ENCODE peak calls at places on chromosomes 6 and 20, in five cellular contexts. C is mesenchymal stem cell, W is H1, F is IMR-90, Q is H9. T is an unnamed sample.

GRCh38 chr6:35072051-35072697 is 69.0 kb downstream of the TCP11 start:
- DNase-seq in F (no peak), C (no peak), Q (no peak), W (no peak), T (no peak)

GRCh38 chr6:7188492-7188891 is 80.7 kb downstream of the RREB1 start:
- DNase-seq in C (no peak), Q (no peak), W (no peak), F (no peak), T (peak; percentile 25)

GRCh38 chr6:16707101-16707783 is 54.0 kb downstream of the ATXN1 start:
- DNase-seq in Q (no peak), C (no peak), F (no peak), W (no peak), T (no peak)

GRCh38 chr20:8693709-8694108 is 375.2 kb upstream of the PLCB4 start:
- DNase-seq in W (no peak), F (peak; percentile 93), C (peak; percentile 54), Q (no peak), T (peak; percentile 68)

GRCh38 chr20:34475979-34476736 is 40.1 kb upstream of the DYNLRB1 start:
- DNase-seq in Q (peak; percentile 45), W (no peak), C (no peak), F (peak; percentile 21), T (peak; percentile 24)

GRCh38 chr6:166424431-166424830 is 41.7 kb upstream of the MPC1 start:
- DNase-seq in C (no peak), F (no peak), Q (no peak), W (no peak), T (no peak)

GRCh38 chr6:149012040-149012545 is 265.3 kb downstream of the UST start:
- DNase-seq in W (no peak), F (peak; percentile 100), Q (no peak), C (peak; percentile 94), T (peak; percentile 82)

GRCh38 chr6:15434263-15434662 is 188.4 kb downstream of the JARID2 start:
- DNase-seq in F (no peak), C (peak; percentile 38), Q (peak; percentile 5), W (no peak), T (peak; percentile 87)

GRCh38 chr20:23782366-23782983 is 31.7 kb upstream of the CST1 start:
- DNase-seq in W (peak; percentile 83), F (peak; percentile 2), Q (peak; percentile 73), C (peak; percentile 33), T (no peak)

GRCh38 chr6:41288025-41288777 is 1.7 kb upstream of the TREM1 start:
- DNase-seq in F (peak; percentile 11), W (no peak), C (peak; percentile 69), Q (no peak), T (no peak)

GRCh38 chr6:161596807-161597505 is 323.1 kb upstream of the AGPAT4 start:
- DNase-seq in F (no peak), Q (no peak), C (no peak), W (no peak), T (peak; percentile 57)

GRCh38 chr6:14502551-14502950 is 385.0 kb downstream of the CD83 start:
- DNase-seq in W (no peak), F (peak; percentile 28), C (no peak), Q (no peak), T (no peak)

GRCh38 chr6:156662025-156662445 is 115.1 kb upstream of the ARID1B start:
- DNase-seq in C (no peak), Q (peak; percentile 91), F (no peak), W (peak; percentile 88), T (peak; percentile 96)

GRCh38 chr20:45998761-45999160 is 9.9 kb upstream of the MMP9 start:
- DNase-seq in C (no peak), F (no peak), W (no peak), Q (no peak), T (no peak)

GRCh38 chr6:94251878-94252277 is 832.5 kb upstream of the EPHA7 start:
- DNase-seq in C (no peak), Q (no peak), F (no peak), W (no peak), T (no peak)

GRCh38 chr20:43040427-43040826 is 149.3 kb downstream of the PTPRT start:
- DNase-seq in W (peak; percentile 73), F (no peak), C (no peak), Q (peak; percentile 67), T (no peak)

GRCh38 chr6:147651249-147652063 is 143.0 kb downstream of the SAMD5 start:
- DNase-seq in Q (peak; percentile 46), F (peak; percentile 51), C (peak; percentile 34), W (no peak), T (peak; percentile 82)

GRCh38 chr6:116572162-116572561 is 858 bp downstream of the RWDD1 start:
- DNase-seq in W (no peak), Q (no peak), C (peak; percentile 72), F (peak; percentile 55), T (peak; percentile 27)

GRCh38 chr6:157873735-157874344 is 50.8 kb downstream of the SNX9 start:
- DNase-seq in C (peak; percentile 68), Q (peak; percentile 86), F (peak; percentile 64), W (peak; percentile 97), T (peak; percentile 82)

GRCh38 chr6:104623052-104623690 is 236.5 kb downstream of the HACE1 start:
- DNase-seq in W (no peak), F (no peak), Q (peak; percentile 66), C (peak; percentile 52), T (no peak)

GRCh38 chr6:42696526-42697267 is 25.7 kb downstream of the PRPH2 start:
- DNase-seq in W (no peak), Q (no peak), C (no peak), F (peak; percentile 71), T (no peak)

DNA sequence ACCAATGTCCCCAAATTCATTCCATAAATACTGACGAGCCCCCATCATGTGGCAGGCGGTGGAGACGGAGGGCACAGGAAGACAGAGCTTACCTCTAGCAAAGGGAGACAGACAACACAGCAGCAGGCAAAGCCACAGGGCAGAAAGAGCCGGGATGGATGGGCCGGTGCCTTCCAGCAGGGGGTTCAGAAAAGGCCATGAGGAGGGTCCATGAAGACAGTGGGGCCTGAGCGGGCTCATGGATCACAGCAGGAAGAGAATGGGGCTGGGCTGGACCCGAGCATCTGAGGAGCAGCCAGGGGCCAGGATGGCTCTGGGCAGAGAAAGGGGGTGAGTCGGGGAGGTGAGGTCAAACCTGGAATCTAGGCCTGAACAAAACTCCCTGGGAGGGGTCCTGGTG is 42.0 kb downstream of the PREX1 start:
- DNase-seq in C (no peak), W (no peak), Q (no peak), F (no peak), T (no peak)
- H4K91ac ChIP-seq in C (no peak overlapping the region), W (no peak overlapping the region), Q (no peak overlapping the region), F (no peak overlapping the region), T (no peak overlapping the region)

DNA sequence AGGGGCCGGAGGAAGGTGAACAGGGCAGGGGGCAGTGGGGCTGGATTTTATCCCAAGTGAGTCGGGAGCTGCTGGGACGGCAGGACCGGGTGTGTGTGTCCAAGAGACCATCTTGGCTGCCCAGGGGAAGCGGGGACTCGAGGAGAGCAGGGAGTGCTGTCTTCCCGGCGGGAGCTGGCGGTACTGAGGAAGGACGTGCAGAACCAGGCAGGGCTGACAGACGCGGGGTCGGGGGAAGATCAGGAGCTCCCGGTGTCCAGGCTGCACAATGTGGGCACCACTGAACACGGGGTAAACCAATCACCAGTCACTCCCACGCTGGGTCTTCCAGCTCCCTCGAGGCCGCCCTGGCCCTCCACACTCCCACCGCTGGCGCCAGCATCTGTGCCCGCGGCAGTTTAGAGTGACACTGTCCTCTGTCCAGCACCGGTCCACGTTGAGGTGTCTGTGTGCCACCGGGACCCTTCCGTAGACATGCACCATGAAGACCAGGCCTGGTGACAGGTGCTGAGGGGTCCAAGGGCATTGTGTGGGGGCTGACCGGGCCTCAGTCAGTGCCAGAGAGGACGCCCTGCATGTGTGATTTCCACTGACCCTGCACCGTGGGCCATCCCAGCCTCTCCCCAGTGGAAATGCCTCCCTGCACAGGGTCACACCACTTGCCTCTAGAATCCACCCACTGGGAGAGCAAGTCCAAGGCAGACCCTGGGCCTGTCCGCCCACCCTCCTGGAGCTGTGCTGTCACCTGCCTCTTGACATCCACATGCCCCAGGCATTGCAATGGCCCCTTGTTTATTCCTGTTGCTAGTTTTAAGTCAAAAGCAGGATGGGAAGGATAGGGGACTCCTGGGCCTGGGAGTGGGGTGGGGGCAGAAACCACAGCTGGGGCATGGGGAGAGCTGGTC is 401.9 kb downstream of the TAF4 start:
- DNase-seq in Q (no peak), C (no peak), F (no peak), W (no peak), T (no peak)
- H4K91ac ChIP-seq in Q (no peak overlapping the region), C (no peak overlapping the region), F (no peak overlapping the region), W (no peak overlapping the region), T (no peak overlapping the region)

GRCh38 chr6:88276331-88276730 is 110.2 kb upstream of the CNR1 start:
- DNase-seq in W (no peak), F (no peak), Q (no peak), C (no peak), T (no peak)
- H4K91ac ChIP-seq in W (no peak overlapping the region), F (no peak overlapping the region), Q (no peak overlapping the region), C (no peak overlapping the region), T (no peak overlapping the region)

DNA sequence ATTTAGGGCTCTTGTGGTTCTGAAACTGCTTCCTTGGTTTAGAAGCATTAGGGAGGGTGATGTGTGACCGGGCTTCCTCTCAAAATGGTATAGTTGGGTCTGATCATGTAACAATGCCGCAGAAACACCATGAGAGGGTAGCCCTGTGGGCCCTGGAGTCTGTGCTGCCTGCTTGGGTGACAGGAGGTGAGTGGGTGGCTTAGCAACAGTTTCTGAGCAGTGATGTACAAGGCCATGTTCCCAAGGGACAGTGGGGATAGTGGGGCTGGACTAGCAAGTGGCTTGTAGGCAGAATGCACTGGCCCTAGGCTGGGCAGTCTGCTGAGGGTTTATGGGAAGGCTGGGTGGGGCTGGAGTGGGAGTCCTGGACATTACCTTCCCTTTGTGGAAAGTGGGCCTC is 106.9 kb upstream of the MYL9 start:
- DNase-seq in F (no peak), C (no peak), W (no peak), Q (no peak), T (no peak)
- H4K91ac ChIP-seq in F (no peak overlapping the region), C (no peak overlapping the region), W (no peak overlapping the region), Q (no peak overlapping the region), T (no peak overlapping the region)

DNA sequence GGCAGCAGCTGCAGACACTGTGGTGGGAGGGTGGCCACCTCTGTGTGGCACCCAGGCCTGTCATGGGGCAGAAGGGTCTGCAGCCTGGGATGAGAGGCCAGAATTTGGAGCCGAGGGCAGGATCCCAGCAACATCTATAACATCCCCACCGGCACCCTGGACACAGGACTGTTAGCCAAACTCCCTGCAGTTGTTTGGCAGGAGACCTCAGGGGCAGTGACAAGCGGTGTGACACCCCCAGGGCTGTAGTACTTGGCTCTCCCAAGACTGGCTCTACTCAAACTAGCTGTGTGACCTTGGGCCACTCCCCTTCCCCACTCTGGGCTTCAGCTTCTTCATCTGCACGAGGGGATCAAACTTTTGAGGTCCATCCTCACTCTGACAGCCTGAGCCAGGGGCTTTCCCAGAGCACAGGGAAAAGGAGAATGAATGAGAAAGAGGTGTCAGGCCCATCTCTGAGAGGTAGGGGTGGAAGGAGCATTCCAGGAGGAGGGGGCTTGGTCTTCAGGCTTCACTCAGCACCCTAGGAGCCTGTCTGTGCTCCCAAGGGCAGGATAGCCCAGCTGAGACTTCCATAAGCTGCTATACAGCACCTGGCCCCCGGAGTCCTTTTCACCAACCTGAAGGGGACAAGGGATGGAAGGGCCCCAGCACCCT is 64.0 kb downstream of the MDGA1 start:
- DNase-seq in F (no peak), C (no peak), Q (no peak), W (no peak), T (no peak)
- H4K91ac ChIP-seq in F (no peak overlapping the region), C (no peak overlapping the region), Q (no peak overlapping the region), W (no peak overlapping the region), T (no peak overlapping the region)

T was measured in trophoblast cell.